ENCODE peak calls at places on chromosomes 13 and 19, in six cellular contexts. I is A549, V is H1, X is HCT116, N is endothelial cell of umbilical vein, J is K562. D is an unnamed sample.

GRCh38 chr13:58051807-58052375 is 420.3 kb downstream of the PCDH17 start:
- DNase-seq in N (no peak), I (no peak), V (no peak), J (no peak), X (no peak), D (no peak)

GRCh38 chr19:6453951-6454565 is 5.5 kb downstream of the SLC25A23 start:
- DNase-seq in I (no peak), V (no peak), J (no peak), X (no peak), N (no peak), D (peak; percentile 10)

GRCh38 chr13:109779074-109779473 is 7.3 kb downstream of the IRS2 start:
- DNase-seq in X (no peak), I (no peak), N (no peak), V (no peak), J (no peak), D (peak; percentile 71)

GRCh38 chr13:41244555-41244954 is 18.8 kb downstream of the MTRF1 start:
- DNase-seq in J (no peak), X (no peak), I (no peak), N (no peak), V (no peak), D (no peak)

GRCh38 chr19:12722566-12723382 is 958 bp downstream of the TNPO2 start:
- DNase-seq in J (peak; percentile 97), I (peak; percentile 96), V (peak; percentile 91), N (peak; percentile 97), X (peak; percentile 99), D (peak; percentile 99)

GRCh38 chr19:28578208-28578607 is 634.7 kb downstream of the UQCRFS1 start:
- DNase-seq in V (no peak), N (no peak), J (no peak), X (no peak), I (no peak), D (no peak)

GRCh38 chr13:33276581-33276980 is 9.0 kb downstream of the STARD13 start:
- DNase-seq in X (no peak), V (no peak), I (no peak), J (no peak), N (peak; percentile 71), D (no peak)

GRCh38 chr13:51636349-51636890 is 52.2 kb downstream of the WDFY2 start:
- DNase-seq in J (no peak), X (no peak), I (no peak), V (no peak), N (peak; percentile 26), D (no peak)

GRCh38 chr19:33375760-33376159 is 2.3 kb downstream of the CEBPG start:
- DNase-seq in X (no peak), I (no peak), N (no peak), J (no peak), V (no peak), D (no peak)

GRCh38 chr13:97757807-97758206 is 195.7 kb upstream of the IPO5 start:
- DNase-seq in V (no peak), J (no peak), I (no peak), X (no peak), N (no peak), D (no peak)

GRCh38 chr19:17183271-17183757 is 31.8 kb upstream of the USE1 start:
- DNase-seq in I (no peak), X (no peak), N (no peak), V (no peak), J (no peak), D (peak; percentile 67)

GRCh38 chr13:113737803-113738202 is 21.2 kb upstream of the TMEM255B start:
- DNase-seq in I (no peak), N (no peak), X (no peak), J (no peak), V (no peak), D (no peak)

GRCh38 chr19:4518345-4519171 is at the start of gene PLIN4:
- DNase-seq in N (no peak), I (no peak), V (peak; percentile 54), J (no peak), X (no peak), D (no peak)

GRCh38 chr19:3516675-3517207 is 10.6 kb downstream of the FZR1 start:
- DNase-seq in V (no peak), J (no peak), N (no peak), X (no peak), I (no peak), D (no peak)

GRCh38 chr19:14978377-14978776 is 1.3 kb downstream of the SLC1A6 start:
- DNase-seq in J (no peak), I (no peak), X (no peak), N (no peak), V (no peak), D (peak; percentile 63)

GRCh38 chr13:49098771-49099512 is 121.2 kb upstream of the MLNR start:
- DNase-seq in J (no peak), N (peak; percentile 65), V (no peak), I (no peak), X (peak; percentile 24), D (peak; percentile 48)

GRCh38 chr13:103568314-103568713 is 502.1 kb upstream of the SLC10A2 start:
- DNase-seq in I (no peak), N (no peak), J (no peak), X (no peak), V (no peak), D (no peak)

GRCh38 chr19:3760871-3761361 is 576 bp downstream of the APBA3 start:
- DNase-seq in J (no peak), V (no peak), I (no peak), N (no peak), X (no peak), D (no peak)

GRCh38 chr19:30684613-30685012 is 312.4 kb downstream of the ZNF536 start:
- DNase-seq in X (no peak), I (no peak), V (no peak), N (no peak), J (no peak), D (no peak)

GRCh38 chr19:35142531-35143230 is 374 bp upstream of the FXYD7 start:
- DNase-seq in V (peak; percentile 86), J (peak; percentile 87), N (peak; percentile 43), I (peak; percentile 83), X (no peak), D (peak; percentile 48)

GRCh38 chr13:28534210-28534609 is 39.3 kb upstream of the FLT1 start:
- DNase-seq in X (no peak), I (no peak), V (no peak), J (no peak), N (no peak), D (no peak)

GRCh38 chr13:73341748-73342147 is 282.9 kb downstream of the KLF5 start:
- DNase-seq in J (no peak), X (no peak), N (peak; percentile 12), V (no peak), I (no peak), D (no peak)

GRCh38 chr19:44796701-44797115 is 12.2 kb upstream of the BCAM start:
- DNase-seq in J (no peak), X (no peak), V (no peak), N (peak; percentile 26), I (no peak), D (no peak)
- TF ChIP-seq MAX in J (no peak), X (no peak), V (no peak), N (no peak), I (no peak), D (no peak)

GRCh38 chr13:112519517-112520060 is 68.4 kb downstream of the TUBGCP3 start:
- DNase-seq in J (no peak), N (no peak), I (no peak), V (peak; percentile 23), X (no peak), D (no peak)

GRCh38 chr13:112522578-112522977 is 65.4 kb downstream of the TUBGCP3 start:
- DNase-seq in X (no peak), N (no peak), I (no peak), V (peak; percentile 3), J (no peak), D (no peak)

GRCh38 chr13:112516218-112516617 is 71.7 kb downstream of the TUBGCP3 start:
- DNase-seq in V (peak; percentile 20), J (no peak), N (no peak), I (no peak), X (no peak), D (no peak)

GRCh38 chr13:112525306-112525945 is 62.5 kb downstream of the TUBGCP3 start:
- DNase-seq in N (peak; percentile 28), I (no peak), X (no peak), J (no peak), V (no peak), D (no peak)

DNA sequence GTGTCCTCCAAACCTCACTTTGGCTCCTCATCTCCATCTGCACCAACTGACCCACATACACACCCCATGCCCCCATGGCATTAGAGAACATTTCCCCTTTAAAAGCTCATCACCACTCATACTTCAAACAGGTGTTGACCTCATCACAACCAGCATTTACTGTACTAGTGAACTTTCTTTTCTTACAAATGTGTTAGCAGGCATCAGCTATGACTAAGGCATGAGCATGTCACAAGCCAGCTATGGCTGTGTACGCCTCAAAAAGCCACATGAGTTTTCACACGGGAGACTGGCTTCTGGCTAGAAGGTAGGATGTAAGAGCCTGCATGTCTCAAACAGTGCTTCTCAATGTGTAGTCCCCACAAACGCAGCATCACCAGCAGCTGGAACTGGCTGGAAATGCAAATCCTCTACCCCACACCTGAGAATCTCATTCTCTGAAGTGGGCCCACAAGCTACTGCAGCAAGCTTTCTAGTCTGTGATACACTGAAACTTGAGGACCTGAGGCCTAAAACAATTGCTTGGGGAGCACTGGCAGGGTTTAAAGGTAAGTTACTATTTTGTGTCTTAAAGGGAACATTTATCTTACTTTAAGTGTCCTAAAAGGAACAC is 66.8 kb downstream of the TUBGCP3 start:
- DNase-seq in J (no peak), V (peak; percentile 23), N (no peak), I (no peak), X (no peak), D (no peak)
- H3K4me3 ChIP-seq in J (no peak overlapping the region), V (no peak overlapping the region), N (no peak overlapping the region), I (no peak overlapping the region), X (no peak overlapping the region), D (no peak overlapping the region)

DNA sequence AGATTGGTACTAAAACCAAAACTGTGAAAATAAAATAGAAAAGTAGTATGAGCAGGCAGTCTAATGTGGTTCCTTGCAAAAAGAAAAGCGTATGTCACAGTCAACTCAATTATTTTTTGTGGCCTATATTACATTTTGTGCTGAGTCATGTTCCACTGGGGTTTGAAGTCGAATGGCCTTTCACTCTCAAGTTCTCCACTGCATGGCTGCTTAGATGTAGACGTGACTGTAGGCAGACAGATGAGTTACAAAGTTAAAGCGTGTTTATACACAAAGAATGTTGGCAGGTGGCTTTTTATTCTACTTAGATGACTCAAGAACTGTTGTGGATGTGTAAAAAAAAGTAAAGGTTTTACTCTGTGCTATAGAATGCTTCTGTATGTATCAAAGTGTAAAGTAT is 133.9 kb downstream of the SLITRK6 start:
- DNase-seq in J (no peak), I (no peak), N (no peak), V (no peak), X (no peak), D (peak; percentile 14)
- TF ChIP-seq MAX in J (no peak), I (no peak), N (no peak), V (no peak), X (no peak), D (no peak)

GRCh38 chr13:23710366-23710765 is 140.2 kb downstream of the TNFRSF19 start:
- DNase-seq in N (no peak), J (no peak), V (no peak), X (no peak), I (no peak), D (no peak)

GRCh38 chr13:23715762-23716235 is 145.6 kb downstream of the TNFRSF19 start:
- DNase-seq in V (peak; percentile 78), X (peak; percentile 18), J (peak; percentile 36), N (no peak), I (no peak), D (no peak)

GRCh38 chr13:23715092-23715761 is 145.0 kb downstream of the TNFRSF19 start:
- DNase-seq in I (no peak), J (no peak), N (no peak), V (no peak), X (no peak), D (no peak)

GRCh38 chr13:23711355-23711754 is 141.1 kb downstream of the TNFRSF19 start:
- DNase-seq in V (no peak), J (no peak), I (no peak), N (no peak), X (no peak), D (no peak)

GRCh38 chr13:23714672-23715071 is 144.5 kb downstream of the TNFRSF19 start:
- DNase-seq in V (no peak), I (no peak), X (no peak), J (no peak), N (no peak), D (no peak)
- H3K4me3 ChIP-seq in V (no peak overlapping the region), I (no peak overlapping the region), X (no peak overlapping the region), J (no peak overlapping the region), N (no peak overlapping the region), D (no peak overlapping the region)